ENCODE peak calls at places on chromosomes 7 and 10, in ten cellular contexts. One of them, this sample, is unnamed.

GRCh38 chr10:78412605-78413004 is 378.9 kb downstream of the RPS24 start:
- DNase-seq in non-pigmented ciliary epithelial cell: no peak
- DNase-seq in M059J: no peak
- DNase-seq in fibroblast of the conjunctiva: no peak
- DNase-seq in NCI-H226: no peak
- DNase-seq in left cardiac atrium: no peak
- DNase-seq in fibroblast of pulmonary artery: no peak
- DNase-seq in stimulated activated naive CD8-positive, alpha-beta T cell treated with anti-CD3 and anti-CD28 coated beads, Interleukin-15, Interleukin-2, amounts not matched to agents 100 U/mL and 50 U/mL, for 24 hours: no peak
- DNase-seq in HT-29: no peak
- DNase-seq in effector CD8-positive, alpha-beta T cell: no peak
- DNase-seq in this sample: no peak

GRCh38 chr7:82443801-82444219 is 233 bp upstream of the CACNA2D1 start:
- DNase-seq in non-pigmented ciliary epithelial cell: peak; percentile 55
- DNase-seq in M059J: peak; percentile 54
- DNase-seq in fibroblast of the conjunctiva: peak; percentile 90
- DNase-seq in NCI-H226: peak; percentile 71
- DNase-seq in left cardiac atrium: peak; percentile 91
- DNase-seq in fibroblast of pulmonary artery: peak; percentile 94
- DNase-seq in stimulated activated naive CD8-positive, alpha-beta T cell treated with anti-CD3 and anti-CD28 coated beads, Interleukin-15, Interleukin-2, amounts not matched to agents 100 U/mL and 50 U/mL, for 24 hours: peak; percentile 2
- DNase-seq in HT-29: no peak
- DNase-seq in effector CD8-positive, alpha-beta T cell: no peak
- DNase-seq in this sample: peak; percentile 96

GRCh38 chr10:91880310-91880709 is 29.0 kb downstream of the FGFBP3 start:
- DNase-seq in non-pigmented ciliary epithelial cell: no peak
- DNase-seq in M059J: no peak
- DNase-seq in fibroblast of the conjunctiva: no peak
- DNase-seq in NCI-H226: no peak
- DNase-seq in left cardiac atrium: no peak
- DNase-seq in fibroblast of pulmonary artery: no peak
- DNase-seq in stimulated activated naive CD8-positive, alpha-beta T cell treated with anti-CD3 and anti-CD28 coated beads, Interleukin-15, Interleukin-2, amounts not matched to agents 100 U/mL and 50 U/mL, for 24 hours: no peak
- DNase-seq in HT-29: peak; percentile 62
- DNase-seq in effector CD8-positive, alpha-beta T cell: no peak
- DNase-seq in this sample: no peak

GRCh38 chr7:158617737-158618128 is 30.1 kb upstream of the PTPRN2 start:
- DNase-seq in non-pigmented ciliary epithelial cell: peak; percentile 31
- DNase-seq in M059J: peak; percentile 44
- DNase-seq in fibroblast of the conjunctiva: no peak
- DNase-seq in NCI-H226: no peak
- DNase-seq in left cardiac atrium: no peak
- DNase-seq in fibroblast of pulmonary artery: peak; percentile 25
- DNase-seq in stimulated activated naive CD8-positive, alpha-beta T cell treated with anti-CD3 and anti-CD28 coated beads, Interleukin-15, Interleukin-2, amounts not matched to agents 100 U/mL and 50 U/mL, for 24 hours: no peak
- DNase-seq in HT-29: no peak
- DNase-seq in effector CD8-positive, alpha-beta T cell: no peak
- DNase-seq in this sample: no peak

GRCh38 chr10:4310153-4310552 is 515.9 kb upstream of the AKR1E2 start:
- DNase-seq in non-pigmented ciliary epithelial cell: no peak
- DNase-seq in M059J: no peak
- DNase-seq in fibroblast of the conjunctiva: no peak
- DNase-seq in NCI-H226: no peak
- DNase-seq in left cardiac atrium: no peak
- DNase-seq in fibroblast of pulmonary artery: no peak
- DNase-seq in stimulated activated naive CD8-positive, alpha-beta T cell treated with anti-CD3 and anti-CD28 coated beads, Interleukin-15, Interleukin-2, amounts not matched to agents 100 U/mL and 50 U/mL, for 24 hours: no peak
- DNase-seq in HT-29: no peak
- DNase-seq in effector CD8-positive, alpha-beta T cell: no peak
- DNase-seq in this sample: no peak

GRCh38 chr7:99504281-99504602 is 220 bp upstream of the ZKSCAN5 start:
- DNase-seq in non-pigmented ciliary epithelial cell: no peak
- DNase-seq in M059J: no peak
- DNase-seq in fibroblast of the conjunctiva: no peak
- DNase-seq in NCI-H226: no peak
- DNase-seq in left cardiac atrium: no peak
- DNase-seq in fibroblast of pulmonary artery: no peak
- DNase-seq in stimulated activated naive CD8-positive, alpha-beta T cell treated with anti-CD3 and anti-CD28 coated beads, Interleukin-15, Interleukin-2, amounts not matched to agents 100 U/mL and 50 U/mL, for 24 hours: no peak
- DNase-seq in HT-29: no peak
- DNase-seq in effector CD8-positive, alpha-beta T cell: no peak
- DNase-seq in this sample: no peak

GRCh38 chr10:87875929-87876571 is 12.6 kb downstream of the PTEN start:
- DNase-seq in non-pigmented ciliary epithelial cell: no peak
- DNase-seq in M059J: no peak
- DNase-seq in fibroblast of the conjunctiva: no peak
- DNase-seq in NCI-H226: no peak
- DNase-seq in left cardiac atrium: no peak
- DNase-seq in fibroblast of pulmonary artery: no peak
- DNase-seq in stimulated activated naive CD8-positive, alpha-beta T cell treated with anti-CD3 and anti-CD28 coated beads, Interleukin-15, Interleukin-2, amounts not matched to agents 100 U/mL and 50 U/mL, for 24 hours: no peak
- DNase-seq in HT-29: no peak
- DNase-seq in effector CD8-positive, alpha-beta T cell: no peak
- DNase-seq in this sample: no peak

GRCh38 chr10:87721781-87722180 is 62.1 kb downstream of the PAPSS2 start:
- DNase-seq in non-pigmented ciliary epithelial cell: no peak
- DNase-seq in M059J: no peak
- DNase-seq in fibroblast of the conjunctiva: no peak
- DNase-seq in NCI-H226: no peak
- DNase-seq in left cardiac atrium: no peak
- DNase-seq in fibroblast of pulmonary artery: peak; percentile 81
- DNase-seq in stimulated activated naive CD8-positive, alpha-beta T cell treated with anti-CD3 and anti-CD28 coated beads, Interleukin-15, Interleukin-2, amounts not matched to agents 100 U/mL and 50 U/mL, for 24 hours: no peak
- DNase-seq in HT-29: no peak
- DNase-seq in effector CD8-positive, alpha-beta T cell: no peak
- DNase-seq in this sample: no peak

GRCh38 chr7:152615052-152615741 is 60.7 kb downstream of the XRCC2 start:
- DNase-seq in non-pigmented ciliary epithelial cell: no peak
- DNase-seq in M059J: peak; percentile 24
- DNase-seq in fibroblast of the conjunctiva: no peak
- DNase-seq in NCI-H226: no peak
- DNase-seq in left cardiac atrium: no peak
- DNase-seq in fibroblast of pulmonary artery: no peak
- DNase-seq in stimulated activated naive CD8-positive, alpha-beta T cell treated with anti-CD3 and anti-CD28 coated beads, Interleukin-15, Interleukin-2, amounts not matched to agents 100 U/mL and 50 U/mL, for 24 hours: no peak
- DNase-seq in HT-29: no peak
- DNase-seq in effector CD8-positive, alpha-beta T cell: no peak
- DNase-seq in this sample: peak; percentile 97

GRCh38 chr7:69768986-69769595 is 170.8 kb downstream of the AUTS2 start:
- DNase-seq in non-pigmented ciliary epithelial cell: no peak
- DNase-seq in M059J: no peak
- DNase-seq in fibroblast of the conjunctiva: no peak
- DNase-seq in NCI-H226: peak; percentile 15
- DNase-seq in left cardiac atrium: no peak
- DNase-seq in fibroblast of pulmonary artery: peak; percentile 50
- DNase-seq in stimulated activated naive CD8-positive, alpha-beta T cell treated with anti-CD3 and anti-CD28 coated beads, Interleukin-15, Interleukin-2, amounts not matched to agents 100 U/mL and 50 U/mL, for 24 hours: no peak
- DNase-seq in HT-29: no peak
- DNase-seq in effector CD8-positive, alpha-beta T cell: no peak
- DNase-seq in this sample: peak; percentile 18

GRCh38 chr10:78552261-78552811 is 516.4 kb upstream of the ZMIZ1 start:
- DNase-seq in non-pigmented ciliary epithelial cell: no peak
- DNase-seq in M059J: no peak
- DNase-seq in fibroblast of the conjunctiva: peak; percentile 65
- DNase-seq in NCI-H226: no peak
- DNase-seq in left cardiac atrium: peak; percentile 63
- DNase-seq in fibroblast of pulmonary artery: peak; percentile 51
- DNase-seq in stimulated activated naive CD8-positive, alpha-beta T cell treated with anti-CD3 and anti-CD28 coated beads, Interleukin-15, Interleukin-2, amounts not matched to agents 100 U/mL and 50 U/mL, for 24 hours: no peak
- DNase-seq in HT-29: no peak
- DNase-seq in effector CD8-positive, alpha-beta T cell: no peak
- DNase-seq in this sample: no peak

GRCh38 chr10:10831085-10831484 is 186.6 kb upstream of the CELF2 start:
- DNase-seq in non-pigmented ciliary epithelial cell: peak; percentile 38
- DNase-seq in M059J: peak; percentile 74
- DNase-seq in fibroblast of the conjunctiva: peak; percentile 64
- DNase-seq in NCI-H226: peak; percentile 79
- DNase-seq in left cardiac atrium: peak; percentile 73
- DNase-seq in fibroblast of pulmonary artery: peak; percentile 96
- DNase-seq in stimulated activated naive CD8-positive, alpha-beta T cell treated with anti-CD3 and anti-CD28 coated beads, Interleukin-15, Interleukin-2, amounts not matched to agents 100 U/mL and 50 U/mL, for 24 hours: no peak
- DNase-seq in HT-29: no peak
- DNase-seq in effector CD8-positive, alpha-beta T cell: no peak
- DNase-seq in this sample: no peak

GRCh38 chr10:119541459-119542356 is 811 bp downstream of the RGS10 start:
- DNase-seq in non-pigmented ciliary epithelial cell: no peak
- DNase-seq in M059J: no peak
- DNase-seq in fibroblast of the conjunctiva: no peak
- DNase-seq in NCI-H226: no peak
- DNase-seq in left cardiac atrium: peak; percentile 42
- DNase-seq in fibroblast of pulmonary artery: no peak
- DNase-seq in stimulated activated naive CD8-positive, alpha-beta T cell treated with anti-CD3 and anti-CD28 coated beads, Interleukin-15, Interleukin-2, amounts not matched to agents 100 U/mL and 50 U/mL, for 24 hours: peak; percentile 73
- DNase-seq in HT-29: no peak
- DNase-seq in effector CD8-positive, alpha-beta T cell: peak; percentile 37
- DNase-seq in this sample: no peak

GRCh38 chr10:22655312-22655973 is 58.9 kb downstream of the PIP4K2A start:
- DNase-seq in non-pigmented ciliary epithelial cell: peak; percentile 42
- DNase-seq in M059J: peak; percentile 44
- DNase-seq in fibroblast of the conjunctiva: peak; percentile 47
- DNase-seq in NCI-H226: no peak
- DNase-seq in left cardiac atrium: no peak
- DNase-seq in fibroblast of pulmonary artery: peak; percentile 84
- DNase-seq in stimulated activated naive CD8-positive, alpha-beta T cell treated with anti-CD3 and anti-CD28 coated beads, Interleukin-15, Interleukin-2, amounts not matched to agents 100 U/mL and 50 U/mL, for 24 hours: no peak
- DNase-seq in HT-29: no peak
- DNase-seq in effector CD8-positive, alpha-beta T cell: peak; percentile 25
- DNase-seq in this sample: no peak

GRCh38 chr10:71366710-71367109 is 30.0 kb upstream of the CDH23 start:
- DNase-seq in non-pigmented ciliary epithelial cell: no peak
- DNase-seq in M059J: no peak
- DNase-seq in fibroblast of the conjunctiva: no peak
- DNase-seq in NCI-H226: no peak
- DNase-seq in left cardiac atrium: no peak
- DNase-seq in fibroblast of pulmonary artery: no peak
- DNase-seq in stimulated activated naive CD8-positive, alpha-beta T cell treated with anti-CD3 and anti-CD28 coated beads, Interleukin-15, Interleukin-2, amounts not matched to agents 100 U/mL and 50 U/mL, for 24 hours: no peak
- DNase-seq in HT-29: no peak
- DNase-seq in effector CD8-positive, alpha-beta T cell: no peak
- DNase-seq in this sample: no peak

GRCh38 chr10:47339759-47340612 is 8.2 kb upstream of the RBP3 start:
- DNase-seq in non-pigmented ciliary epithelial cell: no peak
- DNase-seq in M059J: no peak
- DNase-seq in fibroblast of the conjunctiva: no peak
- DNase-seq in NCI-H226: no peak
- DNase-seq in left cardiac atrium: no peak
- DNase-seq in fibroblast of pulmonary artery: no peak
- DNase-seq in stimulated activated naive CD8-positive, alpha-beta T cell treated with anti-CD3 and anti-CD28 coated beads, Interleukin-15, Interleukin-2, amounts not matched to agents 100 U/mL and 50 U/mL, for 24 hours: no peak
- DNase-seq in HT-29: no peak
- DNase-seq in effector CD8-positive, alpha-beta T cell: no peak
- DNase-seq in this sample: no peak

GRCh38 chr10:132206806-132207535 is 20.2 kb downstream of the DPYSL4 start:
- DNase-seq in non-pigmented ciliary epithelial cell: no peak
- DNase-seq in M059J: no peak
- DNase-seq in fibroblast of the conjunctiva: no peak
- DNase-seq in NCI-H226: no peak
- DNase-seq in left cardiac atrium: peak; percentile 15
- DNase-seq in fibroblast of pulmonary artery: no peak
- DNase-seq in stimulated activated naive CD8-positive, alpha-beta T cell treated with anti-CD3 and anti-CD28 coated beads, Interleukin-15, Interleukin-2, amounts not matched to agents 100 U/mL and 50 U/mL, for 24 hours: no peak
- DNase-seq in HT-29: no peak
- DNase-seq in effector CD8-positive, alpha-beta T cell: no peak
- DNase-seq in this sample: no peak

GRCh38 chr10:29576681-29577080 is 58.1 kb downstream of the SVIL start:
- DNase-seq in non-pigmented ciliary epithelial cell: no peak
- DNase-seq in M059J: no peak
- DNase-seq in fibroblast of the conjunctiva: no peak
- DNase-seq in NCI-H226: no peak
- DNase-seq in left cardiac atrium: no peak
- DNase-seq in fibroblast of pulmonary artery: peak; percentile 18
- DNase-seq in stimulated activated naive CD8-positive, alpha-beta T cell treated with anti-CD3 and anti-CD28 coated beads, Interleukin-15, Interleukin-2, amounts not matched to agents 100 U/mL and 50 U/mL, for 24 hours: no peak
- DNase-seq in HT-29: no peak
- DNase-seq in effector CD8-positive, alpha-beta T cell: no peak
- DNase-seq in this sample: no peak

GRCh38 chr10:103605359-103606156 is 112.1 kb downstream of the NEURL1 start:
- DNase-seq in non-pigmented ciliary epithelial cell: no peak
- DNase-seq in M059J: no peak
- DNase-seq in fibroblast of the conjunctiva: peak; percentile 59
- DNase-seq in NCI-H226: no peak
- DNase-seq in left cardiac atrium: peak; percentile 51
- DNase-seq in fibroblast of pulmonary artery: peak; percentile 73
- DNase-seq in stimulated activated naive CD8-positive, alpha-beta T cell treated with anti-CD3 and anti-CD28 coated beads, Interleukin-15, Interleukin-2, amounts not matched to agents 100 U/mL and 50 U/mL, for 24 hours: peak; percentile 55
- DNase-seq in HT-29: peak; percentile 53
- DNase-seq in effector CD8-positive, alpha-beta T cell: peak; percentile 22
- DNase-seq in this sample: no peak

GRCh38 chr7:158142657-158143056 is 445.0 kb downstream of the PTPRN2 start:
- DNase-seq in non-pigmented ciliary epithelial cell: no peak
- DNase-seq in M059J: no peak
- DNase-seq in fibroblast of the conjunctiva: no peak
- DNase-seq in NCI-H226: no peak
- DNase-seq in left cardiac atrium: no peak
- DNase-seq in fibroblast of pulmonary artery: no peak
- DNase-seq in stimulated activated naive CD8-positive, alpha-beta T cell treated with anti-CD3 and anti-CD28 coated beads, Interleukin-15, Interleukin-2, amounts not matched to agents 100 U/mL and 50 U/mL, for 24 hours: no peak
- DNase-seq in HT-29: no peak
- DNase-seq in effector CD8-positive, alpha-beta T cell: no peak
- DNase-seq in this sample: no peak

GRCh38 chr7:81120803-81121202 is 202.0 kb upstream of the SEMA3C start:
- DNase-seq in non-pigmented ciliary epithelial cell: no peak
- DNase-seq in M059J: no peak
- DNase-seq in fibroblast of the conjunctiva: no peak
- DNase-seq in NCI-H226: no peak
- DNase-seq in left cardiac atrium: no peak
- DNase-seq in fibroblast of pulmonary artery: no peak
- DNase-seq in stimulated activated naive CD8-positive, alpha-beta T cell treated with anti-CD3 and anti-CD28 coated beads, Interleukin-15, Interleukin-2, amounts not matched to agents 100 U/mL and 50 U/mL, for 24 hours: no peak
- DNase-seq in HT-29: no peak
- DNase-seq in effector CD8-positive, alpha-beta T cell: no peak
- DNase-seq in this sample: no peak

GRCh38 chr7:2523941-2524807 is 4.6 kb downstream of the LFNG start:
- DNase-seq in non-pigmented ciliary epithelial cell: no peak
- DNase-seq in M059J: peak; percentile 91
- DNase-seq in fibroblast of the conjunctiva: no peak
- DNase-seq in NCI-H226: peak; percentile 63
- DNase-seq in left cardiac atrium: peak; percentile 87
- DNase-seq in fibroblast of pulmonary artery: peak; percentile 65
- DNase-seq in stimulated activated naive CD8-positive, alpha-beta T cell treated with anti-CD3 and anti-CD28 coated beads, Interleukin-15, Interleukin-2, amounts not matched to agents 100 U/mL and 50 U/mL, for 24 hours: no peak
- DNase-seq in HT-29: peak; percentile 99
- DNase-seq in effector CD8-positive, alpha-beta T cell: no peak
- DNase-seq in this sample: peak; percentile 89

This sample was measured in NCI-H1092 treated with DMSO at 0.1 percent for 48 hours.